ENCODE peak calls at places on chromosomes 1 and 21, in four cellular contexts. J is astrocyte of the spinal cord, S is fibroblast of lung, G is WTC11. D is an unnamed sample.

GRCh38 chr1:23590058-23590783 is 30.9 kb upstream of the ID3 start:
- DNase-seq in J (no peak), S (no peak), G (no peak), D (no peak)

GRCh38 chr1:47192458-47193384 is 2.9 kb upstream of the PDZK1IP1 start:
- DNase-seq in J (peak), S (peak), G (peak), D (peak)

GRCh38 chr21:26710155-26710554 is 135.1 kb downstream of the ADAMTS1 start:
- DNase-seq in J (no peak), S (no peak), G (no peak), D (no peak)

GRCh38 chr1:2438641-2439040 is 26.3 kb upstream of the PEX10 start:
- DNase-seq in J (no peak), S (no peak), G (no peak), D (no peak)

GRCh38 chr1:75310067-75310466 is 175.9 kb downstream of the LHX8 start:
- DNase-seq in J (peak), S (peak), G (no peak), D (no peak)

GRCh38 chr1:54126271-54126815 is 26.5 kb downstream of the CDCP2 start:
- DNase-seq in J (peak), S (no peak), G (no peak), D (no peak)

GRCh38 chr1:45356186-45356585 is 15.9 kb upstream of the MUTYH start:
- DNase-seq in J (no peak), S (peak), G (no peak), D (no peak)

GRCh38 chr1:51666463-51666862 is 49.6 kb downstream of the OSBPL9 start:
- DNase-seq in J (peak), S (peak), G (no peak), D (no peak)

GRCh38 chr1:116273042-116273783 is 99.8 kb upstream of the ATP1A1 start:
- DNase-seq in J (no peak), S (no peak), G (no peak), D (no peak)

GRCh38 chr1:170326221-170326620 is 180.5 kb downstream of the NTMT2 start:
- DNase-seq in J (no peak), S (no peak), G (no peak), D (no peak)

GRCh38 chr1:220239945-220240344 is 32.3 kb downstream of the RAB3GAP2 start:
- DNase-seq in J (no peak), S (no peak), G (no peak), D (no peak)

GRCh38 chr1:225470210-225470609 is 42.4 kb upstream of the LBR start:
- DNase-seq in J (no peak), S (no peak), G (no peak), D (no peak)

GRCh38 chr1:13749543-13750307 is 49.7 kb downstream of the PRDM2 start:
- DNase-seq in J (peak), S (peak), G (peak), D (no peak)

GRCh38 chr1:3903141-3904005 is 3.3 kb upstream of the C1orf174 start:
- DNase-seq in J (peak), S (no peak), G (no peak), D (no peak)

DNA sequence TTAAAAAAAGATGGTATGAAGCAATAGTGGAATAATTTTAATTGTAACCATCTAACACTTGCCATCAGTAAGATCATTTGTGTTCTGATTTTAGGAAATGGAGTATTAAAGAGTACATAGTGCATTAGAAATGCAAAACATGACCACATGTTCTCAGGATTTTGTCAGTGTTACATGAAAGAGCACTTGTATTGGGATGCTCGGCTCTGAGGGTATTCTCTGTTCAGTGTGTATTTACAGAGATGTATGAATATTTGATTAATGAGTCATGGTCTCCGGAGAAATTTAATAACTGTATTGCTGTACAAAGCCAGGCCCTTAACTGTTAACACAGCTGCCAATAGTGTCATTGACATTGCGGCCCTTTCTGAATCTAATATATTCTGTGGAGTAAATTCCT is 91.7 kb downstream of the ATG4C start:
- DNase-seq in J (no peak), S (no peak), G (no peak), D (no peak)
- TF ChIP-seq CTCF in J (no peak), S (no peak), G (no peak), D (no peak)

GRCh38 chr1:84721152-84721551 is 30.9 kb upstream of the SSX2IP start:
- DNase-seq in J (peak), S (peak), G (no peak), D (no peak)

GRCh38 chr1:84720275-84720780 is 30.1 kb upstream of the SSX2IP start:
- DNase-seq in J (no peak), S (no peak), G (no peak), D (no peak)

GRCh38 chr1:84722794-84723193 is 32.5 kb upstream of the SSX2IP start:
- DNase-seq in J (no peak), S (peak), G (no peak), D (no peak)

GRCh38 chr1:84715620-84716019 is 25.4 kb upstream of the SSX2IP start:
- DNase-seq in J (no peak), S (no peak), G (no peak), D (no peak)

DNA sequence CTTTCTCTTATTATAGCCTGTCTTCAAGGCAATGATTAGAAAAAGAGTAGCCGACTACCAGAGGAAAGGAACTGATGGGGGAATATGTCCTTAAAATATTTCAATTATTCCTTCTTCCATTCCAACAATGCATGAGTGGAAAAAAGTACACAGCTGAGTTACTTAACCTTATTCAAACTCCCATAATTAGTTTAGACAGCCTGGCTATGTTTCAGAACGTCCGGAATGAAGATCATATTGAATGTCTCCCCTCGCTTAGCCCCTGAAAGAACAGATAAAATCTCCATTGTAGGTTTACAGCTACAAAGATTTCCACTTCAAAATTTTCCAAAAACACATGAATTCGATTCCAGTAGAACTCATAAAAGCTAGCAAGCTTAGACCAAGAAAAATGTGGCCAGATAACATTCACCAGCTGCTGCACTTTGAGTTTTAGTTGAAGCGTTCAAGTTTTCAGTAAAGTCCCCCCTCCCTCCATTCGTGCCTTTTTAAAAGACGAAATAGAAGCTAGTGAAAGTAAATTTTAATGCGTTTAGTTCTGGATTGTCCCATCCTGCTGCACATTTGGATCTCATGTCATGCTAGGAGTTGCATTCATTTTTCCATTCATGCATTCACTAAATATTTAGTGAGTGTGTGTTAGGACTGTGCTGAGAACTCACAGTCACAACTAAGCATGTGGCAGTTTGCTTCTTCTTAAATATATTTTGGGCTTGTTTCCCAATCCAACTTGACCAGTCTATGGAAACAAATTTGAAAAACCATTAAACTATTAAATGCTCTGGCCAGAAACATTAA is 29.4 kb upstream of the SSX2IP start:
- DNase-seq in J (no peak), S (peak), G (no peak), D (no peak)
- TF ChIP-seq CTCF in J (no peak), S (no peak), G (no peak), D (no peak)

GRCh38 chr1:234348964-234349363 is 24.3 kb upstream of the COA6 start:
- DNase-seq in J (no peak), S (no peak), G (no peak), D (no peak)

GRCh38 chr1:234342749-234343148 is 30.5 kb upstream of the COA6 start:
- DNase-seq in J (no peak), S (no peak), G (no peak), D (no peak)

GRCh38 chr1:234340528-234340927 is 32.7 kb upstream of the COA6 start:
- DNase-seq in J (no peak), S (no peak), G (no peak), D (no peak)

GRCh38 chr1:234345237-234345636 is 28.0 kb upstream of the COA6 start:
- DNase-seq in J (no peak), S (no peak), G (no peak), D (no peak)
- TF ChIP-seq CTCF in J (no peak), S (no peak), G (no peak), D (no peak)

GRCh38 chr1:91397605-91398004 is 7.0 kb downstream of the HFM1 start:
- DNase-seq in J (peak), S (peak), G (no peak), D (no peak)

GRCh38 chr1:91398291-91398690 is 6.3 kb downstream of the HFM1 start:
- DNase-seq in J (no peak), S (no peak), G (no peak), D (no peak)

GRCh38 chr1:91404151-91405012 is at the start of gene HFM1:
- DNase-seq in J (peak), S (peak), G (peak), D (peak)

GRCh38 chr1:91402023-91402422 is 2.6 kb downstream of the HFM1 start:
- DNase-seq in J (peak), S (peak), G (no peak), D (no peak)

DNA sequence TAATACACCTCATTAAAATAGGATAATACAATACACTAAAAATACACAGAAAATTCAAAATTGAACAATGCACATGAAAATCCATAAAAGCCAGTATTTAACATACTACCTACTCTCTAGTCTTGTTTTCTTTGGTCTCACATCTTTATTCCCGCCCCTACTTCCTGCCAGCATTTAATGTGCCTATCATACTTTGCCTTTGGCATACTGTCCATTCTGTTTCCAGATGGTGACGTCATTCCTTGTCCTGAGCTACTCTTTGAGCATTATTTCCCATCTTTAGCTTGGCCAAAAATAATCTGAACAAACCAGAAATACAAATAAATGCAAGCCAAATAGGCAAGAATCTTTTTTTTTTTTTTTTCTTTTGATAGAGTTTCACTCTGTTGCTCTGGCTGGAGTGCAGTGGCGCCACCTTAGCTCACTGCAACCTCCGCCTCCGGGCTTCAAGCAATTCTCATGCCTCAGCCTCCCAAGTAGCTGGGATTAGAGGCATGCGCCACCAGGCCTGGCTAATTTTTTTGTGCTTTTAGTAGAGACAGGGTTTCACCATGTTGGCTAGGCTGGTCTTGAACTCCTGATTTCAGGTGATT is 4.4 kb downstream of the HFM1 start:
- DNase-seq in J (no peak), S (no peak), G (peak), D (no peak)
- TF ChIP-seq CTCF in J (no peak), S (no peak), G (no peak), D (no peak)

D was measured in AG09319.